ENCODE peak calls at places on chromosomes 13 and 19, in nine cellular contexts. W is suprapubic skin; C is AG04450; Y is RWPE1; I is CD8-positive, alpha-beta T cell; M is kidney; L is GM23248; U is naive thymus-derived CD4-positive, alpha-beta T cell; Z is fibroblast of lung. K is an unnamed sample.

GRCh38 chr19:13208131-13208963 is 58.1 kb downstream of the IER2 start:
- DNase-seq in C (peak; percentile 63), I (peak; percentile 47), U (peak; percentile 44), L (peak; percentile 76), Z (peak; percentile 88), M (peak; percentile 84), Y (peak; percentile 58), W (no peak), K (no peak)

GRCh38 chr13:25249001-25249543 is 38.2 kb downstream of the MTMR6 start:
- DNase-seq in Y (no peak), Z (peak; percentile 41), I (no peak), W (no peak), L (peak; percentile 85), U (no peak), M (no peak), C (no peak), K (no peak)

GRCh38 chr19:53980553-53981407 is 10.7 kb upstream of the CACNG6 start:
- DNase-seq in M (no peak), I (no peak), U (no peak), W (no peak), Y (peak; percentile 69), L (peak; percentile 38), C (no peak), Z (peak; percentile 4), K (no peak)

GRCh38 chr19:40521276-40521675 is 54.5 kb downstream of the SPTBN4 start:
- DNase-seq in M (no peak), I (no peak), Z (peak; percentile 42), Y (no peak), C (no peak), L (peak; percentile 38), W (no peak), U (no peak), K (no peak)

GRCh38 chr19:1717970-1718264 is 35.4 kb upstream of the ONECUT3 start:
- DNase-seq in W (no peak), U (no peak), L (no peak), Y (no peak), M (no peak), I (no peak), Z (no peak), C (no peak), K (no peak)

GRCh38 chr19:8307400-8307964 is 676 bp downstream of the CD320 start:
- DNase-seq in U (no peak), M (peak; percentile 56), Z (no peak), I (no peak), W (peak; percentile 76), C (no peak), L (peak; percentile 42), Y (no peak), K (no peak)

GRCh38 chr13:62687727-62688126 is 1272.1 kb upstream of the PCDH20 start:
- DNase-seq in Z (no peak), W (no peak), M (no peak), Y (no peak), I (no peak), C (no peak), L (no peak), U (no peak), K (no peak)

GRCh38 chr13:20446900-20447299 is 78.8 kb downstream of the CRYL1 start:
- DNase-seq in C (no peak), Y (no peak), Z (no peak), U (no peak), M (no peak), I (no peak), W (no peak), L (peak; percentile 26), K (no peak)

GRCh38 chr19:36423925-36424324 is 5.5 kb upstream of the ZFP82 start:
- DNase-seq in I (no peak), Z (no peak), W (no peak), U (no peak), M (no peak), L (no peak), Y (no peak), C (no peak), K (no peak)

GRCh38 chr13:37870489-37870845 is 895 bp upstream of the TRPC4 start:
- DNase-seq in Z (no peak), U (no peak), Y (no peak), L (no peak), C (no peak), I (no peak), M (no peak), W (no peak), K (no peak)

GRCh38 chr13:34816118-34816517 is 126.0 kb upstream of the NBEA start:
- DNase-seq in L (no peak), W (no peak), I (no peak), C (no peak), Z (no peak), Y (no peak), U (no peak), M (no peak), K (no peak)

GRCh38 chr19:6564393-6564792 is 26.6 kb downstream of the CD70 start:
- DNase-seq in L (peak; percentile 46), Y (peak; percentile 44), I (no peak), M (no peak), C (no peak), U (no peak), Z (no peak), W (no peak), K (no peak)

GRCh38 chr19:47398707-47399106 is 20.6 kb downstream of the MEIS3 start:
- DNase-seq in C (no peak), Y (no peak), L (no peak), Z (no peak), M (peak; percentile 43), I (no peak), U (no peak), W (no peak), K (no peak)

GRCh38 chr13:113537205-113537604 is 46.7 kb upstream of the DCUN1D2 start:
- DNase-seq in Z (no peak), L (no peak), M (peak; percentile 27), U (no peak), I (no peak), Y (no peak), C (no peak), W (no peak), K (no peak)

GRCh38 chr13:34696741-34697140 is 245.3 kb upstream of the NBEA start:
- DNase-seq in M (no peak), U (no peak), Y (no peak), I (no peak), C (no peak), W (no peak), L (no peak), Z (no peak), K (no peak)

GRCh38 chr19:43755256-43755801 is 567 bp upstream of the SMG9 start:
- DNase-seq in Y (peak; percentile 66), I (peak; percentile 72), L (peak; percentile 67), U (peak; percentile 66), Z (peak; percentile 69), M (peak; percentile 93), W (no peak), C (no peak), K (peak; percentile 64)
- H3K27ac ChIP-seq in Y (peak overlapping the region; percentile 100), I (peak overlapping the region; percentile 85), L (peak overlapping the region; percentile 95), U (peak overlapping the region; percentile 85), Z (peak overlapping the region; percentile 99), M (peak overlapping the region; percentile 98), W (peak overlapping the region; percentile 98), C (peak overlapping the region; percentile 100), K (peak overlapping the region; percentile 98)

DNA sequence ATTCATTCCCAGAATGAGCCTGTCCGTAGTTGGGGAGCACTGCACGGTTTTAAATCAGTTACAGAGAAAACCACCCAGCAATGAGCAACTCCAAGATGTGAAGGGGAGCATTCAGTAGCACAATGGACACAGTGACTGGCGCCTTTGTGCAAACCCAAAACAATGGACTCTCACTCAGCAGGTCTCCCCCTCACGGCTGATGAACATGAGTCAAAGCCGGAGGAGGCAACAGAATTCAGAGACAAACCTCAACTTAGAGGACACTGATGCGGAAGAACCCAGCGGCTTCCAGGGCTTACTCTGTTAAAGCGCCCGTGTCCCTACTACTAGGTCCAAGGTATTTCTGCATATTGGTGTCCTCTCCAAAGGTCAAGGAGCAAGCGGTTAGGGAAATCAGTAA is 17.7 kb downstream of the PLEKHF1 start:
- DNase-seq in Y (no peak), C (no peak), I (no peak), M (no peak), L (peak; percentile 49), U (no peak), Z (no peak), W (no peak), K (peak; percentile 73)
- H3K27ac ChIP-seq in Y (no peak overlapping the region), C (no peak overlapping the region), I (no peak overlapping the region), M (no peak overlapping the region), L (no peak overlapping the region), U (no peak overlapping the region), Z (no peak overlapping the region), W (no peak overlapping the region), K (peak overlapping the region; percentile 100)

GRCh38 chr13:49954674-49955455 is 18.7 kb upstream of the SPRYD7 start:
- DNase-seq in W (no peak), C (no peak), Y (no peak), L (peak; percentile 12), I (no peak), M (no peak), Z (no peak), U (no peak), K (no peak)

GRCh38 chr13:49953560-49953959 is 17.4 kb upstream of the SPRYD7 start:
- DNase-seq in C (no peak), M (no peak), Y (no peak), Z (no peak), I (no peak), U (no peak), L (no peak), W (no peak), K (no peak)

GRCh38 chr13:49956131-49956530 is 20.0 kb upstream of the SPRYD7 start:
- DNase-seq in I (no peak), W (no peak), M (no peak), C (no peak), U (no peak), Z (no peak), L (no peak), Y (no peak), K (no peak)

GRCh38 chr13:49952168-49952567 is 16.0 kb upstream of the SPRYD7 start:
- DNase-seq in Z (no peak), I (no peak), U (no peak), C (no peak), L (no peak), M (no peak), W (no peak), Y (no peak), K (no peak)
- H3K27ac ChIP-seq in Z (no peak overlapping the region), I (no peak overlapping the region), U (no peak overlapping the region), C (no peak overlapping the region), L (no peak overlapping the region), M (no peak overlapping the region), W (no peak overlapping the region), Y (no peak overlapping the region), K (no peak overlapping the region)

GRCh38 chr13:70362820-70363219 is 254.6 kb upstream of the KLHL1 start:
- DNase-seq in L (no peak), Y (no peak), C (no peak), Z (no peak), I (no peak), W (no peak), U (no peak), M (no peak), K (no peak)

GRCh38 chr13:70353096-70353495 is 244.8 kb upstream of the KLHL1 start:
- DNase-seq in W (no peak), C (no peak), Y (no peak), M (no peak), U (no peak), Z (no peak), L (no peak), I (no peak), K (no peak)

DNA sequence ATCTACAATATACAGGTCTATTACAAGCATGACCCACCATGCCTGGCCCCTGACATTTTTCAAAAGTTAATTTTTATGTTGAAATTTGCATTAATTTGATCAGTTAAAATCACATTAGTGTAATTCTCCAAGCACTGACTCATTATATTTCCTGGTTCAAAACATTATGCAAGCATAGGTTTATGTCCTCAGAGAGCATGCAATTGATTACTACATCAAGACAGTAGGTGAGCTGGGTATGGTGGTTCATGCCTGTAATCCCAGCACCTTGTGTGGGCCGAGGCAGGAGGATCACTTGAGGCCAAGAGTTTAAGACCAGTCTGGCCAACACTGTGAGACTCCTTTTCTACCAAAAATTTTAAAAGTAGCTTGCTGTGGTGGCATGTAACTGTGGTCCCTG is 248.8 kb upstream of the KLHL1 start:
- DNase-seq in L (no peak), W (no peak), M (no peak), C (no peak), Y (no peak), I (no peak), Z (no peak), U (no peak), K (no peak)
- H3K27ac ChIP-seq in L (no peak overlapping the region), W (no peak overlapping the region), M (no peak overlapping the region), C (no peak overlapping the region), Y (no peak overlapping the region), I (no peak overlapping the region), Z (no peak overlapping the region), U (no peak overlapping the region), K (no peak overlapping the region)

K was measured in substantia nigra.